ENCODE peak calls at places on chromosomes 13 and 19, in six cellular contexts. One of them, this sample, is unnamed.

GRCh38 chr13:45333973-45334922 is 6.7 kb downstream of the TPT1 start:
- DNase-seq in breast epithelium: no peak
- DNase-seq in bronchial epithelial cell: no peak
- DNase-seq in AG10803: peak
- DNase-seq in heart left ventricle: no peak
- DNase-seq in astrocyte: peak
- DNase-seq in this sample: no peak

GRCh38 chr19:6694147-6694815 is 24.3 kb upstream of the TNFSF14 start:
- DNase-seq in breast epithelium: no peak
- DNase-seq in bronchial epithelial cell: no peak
- DNase-seq in AG10803: no peak
- DNase-seq in heart left ventricle: no peak
- DNase-seq in astrocyte: no peak
- DNase-seq in this sample: no peak

GRCh38 chr13:99228737-99229691 is 28.4 kb downstream of the UBAC2 start:
- DNase-seq in breast epithelium: no peak
- DNase-seq in bronchial epithelial cell: peak
- DNase-seq in AG10803: peak
- DNase-seq in heart left ventricle: no peak
- DNase-seq in astrocyte: peak
- DNase-seq in this sample: peak

GRCh38 chr13:23921451-23921888 is 24.2 kb upstream of the C1QTNF9B start:
- DNase-seq in breast epithelium: no peak
- DNase-seq in bronchial epithelial cell: peak
- DNase-seq in AG10803: peak
- DNase-seq in heart left ventricle: no peak
- DNase-seq in astrocyte: peak
- DNase-seq in this sample: no peak

GRCh38 chr19:18306903-18307681 is 15.8 kb downstream of the LSM4 start:
- DNase-seq in breast epithelium: no peak
- DNase-seq in bronchial epithelial cell: no peak
- DNase-seq in AG10803: no peak
- DNase-seq in heart left ventricle: no peak
- DNase-seq in astrocyte: no peak
- DNase-seq in this sample: no peak

GRCh38 chr19:37896142-37896541 is 10.3 kb downstream of the WDR87 start:
- DNase-seq in breast epithelium: no peak
- DNase-seq in bronchial epithelial cell: no peak
- DNase-seq in AG10803: no peak
- DNase-seq in heart left ventricle: no peak
- DNase-seq in astrocyte: no peak
- DNase-seq in this sample: no peak

GRCh38 chr19:27906081-27906480 is 1306.9 kb downstream of the UQCRFS1 start:
- DNase-seq in breast epithelium: no peak
- DNase-seq in bronchial epithelial cell: no peak
- DNase-seq in AG10803: no peak
- DNase-seq in heart left ventricle: no peak
- DNase-seq in astrocyte: no peak
- DNase-seq in this sample: no peak

GRCh38 chr13:98022210-98022609 is 68.7 kb downstream of the IPO5 start:
- DNase-seq in breast epithelium: no peak
- DNase-seq in bronchial epithelial cell: peak
- DNase-seq in AG10803: peak
- DNase-seq in heart left ventricle: peak
- DNase-seq in astrocyte: peak
- DNase-seq in this sample: peak

GRCh38 chr13:109871018-109871370 is 84.6 kb upstream of the IRS2 start:
- DNase-seq in breast epithelium: no peak
- DNase-seq in bronchial epithelial cell: peak
- DNase-seq in AG10803: peak
- DNase-seq in heart left ventricle: no peak
- DNase-seq in astrocyte: peak
- DNase-seq in this sample: no peak

GRCh38 chr19:12603714-12604113 is 6.9 kb downstream of the ZNF490 start:
- DNase-seq in breast epithelium: no peak
- DNase-seq in bronchial epithelial cell: no peak
- DNase-seq in AG10803: peak
- DNase-seq in heart left ventricle: no peak
- DNase-seq in astrocyte: peak
- DNase-seq in this sample: no peak

GRCh38 chr13:75365724-75366173 is 116.2 kb downstream of the TBC1D4 start:
- DNase-seq in breast epithelium: no peak
- DNase-seq in bronchial epithelial cell: peak
- DNase-seq in AG10803: peak
- DNase-seq in heart left ventricle: no peak
- DNase-seq in astrocyte: peak
- DNase-seq in this sample: no peak

GRCh38 chr13:75544681-75545333 is 4.8 kb upstream of the UCHL3 start:
- DNase-seq in breast epithelium: no peak
- DNase-seq in bronchial epithelial cell: peak
- DNase-seq in AG10803: peak
- DNase-seq in heart left ventricle: no peak
- DNase-seq in astrocyte: peak
- DNase-seq in this sample: peak

GRCh38 chr19:7657047-7657779 is 11.6 kb upstream of the RETN start:
- DNase-seq in breast epithelium: no peak
- DNase-seq in bronchial epithelial cell: no peak
- DNase-seq in AG10803: peak
- DNase-seq in heart left ventricle: no peak
- DNase-seq in astrocyte: no peak
- DNase-seq in this sample: no peak

GRCh38 chr19:23439623-23440022 is 44.4 kb upstream of the ZNF91 start:
- DNase-seq in breast epithelium: no peak
- DNase-seq in bronchial epithelial cell: no peak
- DNase-seq in AG10803: no peak
- DNase-seq in heart left ventricle: no peak
- DNase-seq in astrocyte: no peak
- DNase-seq in this sample: no peak

GRCh38 chr13:95593462-95593861 is 40.9 kb downstream of the CLDN10 start:
- DNase-seq in breast epithelium: no peak
- DNase-seq in bronchial epithelial cell: no peak
- DNase-seq in AG10803: no peak
- DNase-seq in heart left ventricle: no peak
- DNase-seq in astrocyte: no peak
- DNase-seq in this sample: no peak

GRCh38 chr13:95601216-95601615 is 43.3 kb downstream of the DZIP1 start:
- DNase-seq in breast epithelium: no peak
- DNase-seq in bronchial epithelial cell: no peak
- DNase-seq in AG10803: no peak
- DNase-seq in heart left ventricle: no peak
- DNase-seq in astrocyte: no peak
- DNase-seq in this sample: no peak

GRCh38 chr13:95601906-95602305 is 42.6 kb downstream of the DZIP1 start:
- DNase-seq in breast epithelium: no peak
- DNase-seq in bronchial epithelial cell: no peak
- DNase-seq in AG10803: no peak
- DNase-seq in heart left ventricle: no peak
- DNase-seq in astrocyte: no peak
- DNase-seq in this sample: no peak

DNA sequence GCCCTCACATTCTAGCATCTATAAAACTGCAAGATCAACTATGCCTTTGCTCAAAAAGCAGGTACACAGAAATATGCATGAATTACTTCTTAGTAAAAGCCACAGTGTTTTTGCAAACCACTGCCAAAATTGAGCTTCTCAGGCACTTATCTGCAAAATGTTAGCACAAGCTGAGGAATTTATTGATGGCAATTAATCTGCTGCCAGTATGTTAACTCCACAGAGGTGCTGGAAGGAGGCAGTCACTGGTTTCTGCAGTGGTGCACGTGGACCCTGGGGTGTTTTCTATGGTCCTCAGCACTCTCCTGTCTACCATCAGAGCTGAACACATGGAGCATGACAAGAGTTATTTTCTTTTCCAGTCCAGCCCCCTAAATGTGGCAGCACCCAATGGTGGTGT is 44.2 kb downstream of the CLDN10 start:
- DNase-seq in breast epithelium: no peak
- DNase-seq in bronchial epithelial cell: no peak
- DNase-seq in AG10803: no peak
- DNase-seq in heart left ventricle: no peak
- DNase-seq in astrocyte: no peak
- DNase-seq in this sample: no peak
- H3K4me3 ChIP-seq in breast epithelium: no peak
- H3K4me3 ChIP-seq in bronchial epithelial cell: no peak
- H3K4me3 ChIP-seq in AG10803: no peak
- H3K4me3 ChIP-seq in heart left ventricle: no peak
- H3K4me3 ChIP-seq in astrocyte: no peak
- H3K4me3 ChIP-seq in this sample: no peak

GRCh38 chr13:48066310-48066989 is 28.5 kb downstream of the MED4 start:
- DNase-seq in breast epithelium: no peak
- DNase-seq in bronchial epithelial cell: peak
- DNase-seq in AG10803: peak
- DNase-seq in heart left ventricle: no peak
- DNase-seq in astrocyte: peak
- DNase-seq in this sample: no peak

GRCh38 chr13:48070942-48071341 is 24.0 kb downstream of the MED4 start:
- DNase-seq in breast epithelium: no peak
- DNase-seq in bronchial epithelial cell: no peak
- DNase-seq in AG10803: no peak
- DNase-seq in heart left ventricle: no peak
- DNase-seq in astrocyte: no peak
- DNase-seq in this sample: no peak

GRCh38 chr13:48069573-48069972 is 25.3 kb downstream of the MED4 start:
- DNase-seq in breast epithelium: no peak
- DNase-seq in bronchial epithelial cell: no peak
- DNase-seq in AG10803: no peak
- DNase-seq in heart left ventricle: no peak
- DNase-seq in astrocyte: no peak
- DNase-seq in this sample: no peak

GRCh38 chr13:48068952-48069351 is 26.0 kb downstream of the MED4 start:
- DNase-seq in breast epithelium: no peak
- DNase-seq in bronchial epithelial cell: no peak
- DNase-seq in AG10803: no peak
- DNase-seq in heart left ventricle: no peak
- DNase-seq in astrocyte: no peak
- DNase-seq in this sample: no peak

GRCh38 chr13:48068036-48068435 is 26.9 kb downstream of the MED4 start:
- DNase-seq in breast epithelium: no peak
- DNase-seq in bronchial epithelial cell: no peak
- DNase-seq in AG10803: no peak
- DNase-seq in heart left ventricle: no peak
- DNase-seq in astrocyte: no peak
- DNase-seq in this sample: no peak
- TF ChIP-seq CTCF in breast epithelium: no peak
- TF ChIP-seq CTCF in bronchial epithelial cell: no peak
- TF ChIP-seq CTCF in AG10803: no peak
- TF ChIP-seq CTCF in heart left ventricle: no peak
- TF ChIP-seq CTCF in astrocyte: no peak
- TF ChIP-seq CTCF in this sample: no peak

DNA sequence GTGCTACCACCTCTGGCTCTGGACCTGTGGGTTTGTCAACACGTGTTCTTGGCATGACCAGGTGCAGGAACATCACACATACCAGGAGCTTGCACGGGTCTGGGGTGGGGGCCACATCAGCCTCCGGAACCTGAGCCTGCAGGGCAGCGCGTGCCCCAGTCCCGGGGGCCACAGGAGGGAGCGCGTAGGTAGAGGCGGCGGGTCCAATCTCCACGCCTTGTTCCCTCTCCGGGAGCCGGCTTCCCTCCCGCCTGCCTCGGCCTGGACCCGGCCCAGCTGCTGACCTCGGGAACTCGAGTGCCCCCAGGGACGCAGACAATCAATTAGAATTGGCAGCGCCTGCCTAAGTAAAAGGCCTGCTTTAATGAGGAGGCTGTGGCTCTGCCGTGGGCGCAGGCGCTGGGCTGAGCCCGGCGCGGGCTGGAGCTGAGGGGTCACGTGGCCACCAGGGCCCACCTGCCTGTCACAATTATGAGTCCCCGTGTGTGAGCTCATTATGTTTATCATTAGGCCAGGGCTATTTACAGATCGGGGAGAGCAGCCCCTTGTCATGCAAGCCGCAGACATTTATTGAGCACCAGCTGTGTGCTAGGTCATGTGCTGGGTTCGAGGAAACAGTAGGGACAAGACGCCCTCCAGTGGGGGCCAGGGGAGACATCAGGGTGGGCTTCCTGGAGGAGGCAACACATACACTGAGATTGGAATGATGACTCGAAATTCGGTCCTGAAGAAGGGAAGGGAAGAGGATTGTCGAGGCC is 32.2 kb upstream of the TNFAIP8L1 start:
- DNase-seq in breast epithelium: no peak
- DNase-seq in bronchial epithelial cell: no peak
- DNase-seq in AG10803: no peak
- DNase-seq in heart left ventricle: peak
- DNase-seq in astrocyte: no peak
- DNase-seq in this sample: no peak
- H3K4me3 ChIP-seq in breast epithelium: no peak
- H3K4me3 ChIP-seq in bronchial epithelial cell: no peak
- H3K4me3 ChIP-seq in AG10803: no peak
- H3K4me3 ChIP-seq in heart left ventricle: peak
- H3K4me3 ChIP-seq in astrocyte: no peak
- H3K4me3 ChIP-seq in this sample: no peak

GRCh38 chr13:100951031-100951430 is 276.4 kb upstream of the TMTC4 start:
- DNase-seq in breast epithelium: no peak
- DNase-seq in bronchial epithelial cell: no peak
- DNase-seq in AG10803: no peak
- DNase-seq in heart left ventricle: no peak
- DNase-seq in astrocyte: no peak
- DNase-seq in this sample: no peak

GRCh38 chr13:100958859-100959258 is 284.3 kb upstream of the TMTC4 start:
- DNase-seq in breast epithelium: no peak
- DNase-seq in bronchial epithelial cell: no peak
- DNase-seq in AG10803: no peak
- DNase-seq in heart left ventricle: no peak
- DNase-seq in astrocyte: no peak
- DNase-seq in this sample: no peak

GRCh38 chr13:100957741-100958140 is 283.1 kb upstream of the TMTC4 start:
- DNase-seq in breast epithelium: no peak
- DNase-seq in bronchial epithelial cell: no peak
- DNase-seq in AG10803: no peak
- DNase-seq in heart left ventricle: no peak
- DNase-seq in astrocyte: no peak
- DNase-seq in this sample: no peak

DNA sequence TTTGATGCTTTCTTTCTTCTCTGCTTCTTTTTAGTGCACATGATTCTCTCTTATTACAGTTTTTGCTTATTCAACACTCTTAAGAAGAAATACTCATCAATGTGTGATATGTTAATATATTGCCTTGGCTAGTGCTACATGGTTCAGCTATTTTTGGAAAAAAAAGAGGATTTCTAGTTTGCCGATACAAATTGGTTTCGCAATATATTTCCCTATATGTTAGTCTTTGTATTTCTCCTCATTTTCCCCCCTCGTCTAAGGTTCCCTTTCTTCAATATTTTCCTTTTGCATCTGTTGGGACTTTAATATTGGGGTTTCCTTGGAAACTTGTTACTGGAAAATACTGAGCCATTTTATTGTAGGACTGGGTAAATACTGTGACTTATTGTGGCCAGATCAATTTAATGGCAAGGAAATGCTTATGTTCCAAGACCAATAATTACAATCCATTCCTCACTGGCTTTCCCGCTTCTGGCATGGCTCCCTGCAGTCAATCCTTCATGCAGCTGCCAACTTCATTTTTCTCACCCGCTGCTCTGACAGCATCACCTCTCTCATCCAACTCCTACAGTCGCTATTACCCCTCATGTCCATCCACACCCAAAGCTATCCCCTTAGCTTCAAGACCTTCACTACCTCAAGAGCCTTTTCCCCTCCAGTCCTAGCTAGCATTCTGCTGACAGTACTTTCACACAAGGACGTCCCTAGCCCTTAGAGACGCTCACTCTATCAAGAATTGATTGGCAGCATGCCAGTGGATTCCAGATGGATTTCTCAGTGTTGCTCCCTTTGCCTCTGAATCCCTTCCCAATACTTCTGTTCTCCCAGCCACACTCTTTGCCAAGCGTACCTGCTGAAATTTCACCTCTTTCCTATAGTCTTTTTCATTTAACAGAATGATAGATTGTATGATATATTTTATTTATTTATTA is 280.1 kb upstream of the TMTC4 start:
- DNase-seq in breast epithelium: no peak
- DNase-seq in bronchial epithelial cell: no peak
- DNase-seq in AG10803: no peak
- DNase-seq in heart left ventricle: no peak
- DNase-seq in astrocyte: peak
- DNase-seq in this sample: no peak
- TF ChIP-seq CTCF in breast epithelium: no peak
- TF ChIP-seq CTCF in bronchial epithelial cell: no peak
- TF ChIP-seq CTCF in AG10803: no peak
- TF ChIP-seq CTCF in heart left ventricle: no peak
- TF ChIP-seq CTCF in astrocyte: no peak
- TF ChIP-seq CTCF in this sample: no peak